ENCODE peak calls at places on chromosomes 13 and 19, in ten cellular contexts. G is AG04450; X is transverse colon; P is neuronal stem cell; M is CD8-positive, alpha-beta T cell; K is stomach; B is mammary epithelial cell; E is brain microvascular endothelial cell; I is kidney epithelial cell; O is left ventricle myocardium inferior. Q is an unnamed sample.

GRCh38 chr19:48994035-48994386 is 324 bp downstream of the RUVBL2 start:
- DNase-seq in G (no peak), M (no peak), X (no peak), K (no peak), O (no peak), E (no peak), B (no peak), P (no peak), I (no peak), Q (no peak)

GRCh38 chr13:95420501-95420900 is 119.2 kb upstream of the ABCC4 start:
- DNase-seq in E (no peak), K (no peak), B (peak; percentile 35), G (no peak), M (no peak), X (no peak), P (no peak), I (no peak), O (no peak), Q (peak; percentile 18)

GRCh38 chr13:46864941-46865340 is 31.9 kb downstream of the HTR2A start:
- DNase-seq in O (no peak), G (no peak), P (no peak), I (no peak), E (no peak), B (no peak), X (no peak), M (no peak), K (no peak), Q (peak; percentile 44)

GRCh38 chr19:2962018-2962670 is 15.2 kb upstream of the TLE6 start:
- DNase-seq in G (peak; percentile 66), K (peak; percentile 49), E (peak; percentile 74), B (peak; percentile 38), O (no peak), M (peak; percentile 49), X (peak; percentile 47), I (no peak), P (peak; percentile 90), Q (peak; percentile 75)

GRCh38 chr13:111346281-111346680 is 25.8 kb downstream of the TEX29 start:
- DNase-seq in I (no peak), B (no peak), O (peak; percentile 54), X (no peak), E (no peak), P (no peak), M (no peak), K (no peak), G (no peak), Q (no peak)

GRCh38 chr19:44927746-44928145 is 13.3 kb downstream of the APOC1 start:
- DNase-seq in G (no peak), E (peak; percentile 34), K (no peak), I (no peak), X (no peak), M (no peak), B (no peak), O (no peak), P (no peak), Q (no peak)

GRCh38 chr19:48501446-48501960 is 10.1 kb downstream of the LMTK3 start:
- DNase-seq in E (no peak), B (peak; percentile 93), I (no peak), G (no peak), M (peak; percentile 49), O (no peak), X (peak; percentile 78), K (peak; percentile 70), P (no peak), Q (peak; percentile 87)

GRCh38 chr19:50187937-50188336 is 15.5 kb upstream of the MYH14 start:
- DNase-seq in X (peak; percentile 80), M (no peak), P (no peak), I (no peak), G (no peak), K (no peak), O (no peak), B (no peak), E (no peak), Q (no peak)

GRCh38 chr19:10432736-10433130 is 12.4 kb downstream of the PDE4A start:
- DNase-seq in G (no peak), E (no peak), K (peak; percentile 64), B (no peak), I (no peak), O (peak; percentile 39), X (no peak), M (no peak), P (no peak), Q (no peak)

GRCh38 chr13:30982506-30982905 is 50.0 kb downstream of the TEX26 start:
- DNase-seq in G (no peak), P (no peak), I (no peak), O (no peak), E (no peak), X (no peak), B (no peak), K (no peak), M (no peak), Q (no peak)

GRCh38 chr13:31037874-31038475 is 105.5 kb downstream of the TEX26 start:
- DNase-seq in E (no peak), K (no peak), M (no peak), P (no peak), O (no peak), G (no peak), B (no peak), I (no peak), X (no peak), Q (no peak)

GRCh38 chr13:28584873-28585317 is 74.0 kb upstream of the POMP start:
- DNase-seq in I (peak; percentile 10), O (no peak), K (no peak), P (no peak), E (no peak), X (no peak), B (no peak), G (peak; percentile 13), M (no peak), Q (no peak)

GRCh38 chr13:45512148-45512498 is 47.4 kb downstream of the COG3 start:
- DNase-seq in M (no peak), G (no peak), I (no peak), B (peak; percentile 79), X (no peak), E (peak; percentile 7), O (no peak), K (no peak), P (no peak), Q (peak; percentile 84)

GRCh38 chr19:9175326-9175725 is 3.5 kb upstream of the OR7D2 start:
- DNase-seq in B (no peak), P (no peak), G (no peak), E (no peak), M (no peak), O (no peak), I (no peak), K (no peak), X (no peak), Q (no peak)

GRCh38 chr19:35329323-35329722 is 336 bp downstream of the CD22 start:
- DNase-seq in K (no peak), X (no peak), G (no peak), P (no peak), O (no peak), E (no peak), B (no peak), I (no peak), M (no peak), Q (no peak)
- H3K27me3 ChIP-seq in K (no peaks in the 10 kb centered on the region), X (peaks cover 22% of the 10 kb centered on the region), G (peaks cover 8% of the 10 kb centered on the region), P (no peaks in the 10 kb centered on the region), O (peaks cover 80% of the 10 kb centered on the region), E (no peaks in the 10 kb centered on the region), B (no peaks in the 10 kb centered on the region), I (peaks cover 2% of the 10 kb centered on the region), M (no peaks in the 10 kb centered on the region), Q (no peaks in the 10 kb centered on the region)

GRCh38 chr13:76890036-76890435 is 3.8 kb upstream of the KCTD12 start:
- DNase-seq in K (no peak), B (peak; percentile 95), X (no peak), M (no peak), I (no peak), G (no peak), O (no peak), P (no peak), E (peak; percentile 45), Q (peak; percentile 97)

GRCh38 chr13:76888421-76888820 is 2.2 kb upstream of the KCTD12 start:
- DNase-seq in I (no peak), M (no peak), O (no peak), G (no peak), K (no peak), B (peak; percentile 48), X (no peak), E (no peak), P (no peak), Q (peak; percentile 67)

GRCh38 chr13:76886292-76887061 is at the start of gene KCTD12:
- DNase-seq in G (no peak), I (no peak), B (peak; percentile 78), O (peak; percentile 93), K (peak; percentile 76), P (peak; percentile 80), X (peak; percentile 81), E (peak; percentile 69), M (peak; percentile 71), Q (peak; percentile 43)

GRCh38 chr13:76887070-76887563 is 912 bp upstream of the KCTD12 start:
- DNase-seq in P (peak; percentile 11), O (peak; percentile 16), M (no peak), I (no peak), B (no peak), G (no peak), X (no peak), E (no peak), K (no peak), Q (no peak)

DNA sequence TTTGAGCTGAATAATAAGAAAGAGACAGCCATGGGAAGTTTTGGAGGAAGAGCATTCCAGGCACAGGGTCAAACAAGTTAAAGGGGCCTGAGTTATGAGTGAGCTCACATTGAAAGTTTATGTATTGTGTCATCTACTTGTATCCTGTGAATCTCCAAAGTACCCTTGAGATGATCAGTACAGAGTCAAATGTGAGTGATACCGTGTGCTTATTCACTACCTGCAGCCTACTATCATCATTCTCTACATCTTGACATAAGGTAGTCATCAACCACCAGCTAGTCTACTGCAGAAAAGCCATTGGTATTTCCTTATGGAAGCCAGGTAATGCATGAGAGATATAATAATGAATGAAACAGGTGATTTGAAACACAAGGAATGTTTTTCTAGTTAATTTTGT is 3.0 kb upstream of the KCTD12 start:
- DNase-seq in P (no peak), X (no peak), G (no peak), B (peak; percentile 93), K (no peak), I (no peak), E (no peak), O (no peak), M (no peak), Q (peak; percentile 97)
- H3K27me3 ChIP-seq in P (peaks cover 23% of the 10 kb centered on the region), X (peaks cover 6% of the 10 kb centered on the region), G (peaks cover 10% of the 10 kb centered on the region), B (no peaks in the 10 kb centered on the region), K (no peaks in the 10 kb centered on the region), I (no peaks in the 10 kb centered on the region), E (no peaks in the 10 kb centered on the region), O (no peaks in the 10 kb centered on the region), M (no peaks in the 10 kb centered on the region), Q (no peaks in the 10 kb centered on the region)

GRCh38 chr13:75492389-75492788 is 10.4 kb upstream of the TBC1D4 start:
- DNase-seq in M (no peak), X (no peak), I (no peak), B (no peak), K (no peak), O (no peak), G (no peak), E (peak; percentile 41), P (no peak), Q (no peak)
- H3K27me3 ChIP-seq in M (no peaks in the 10 kb centered on the region), X (peaks cover under 1% of the 10 kb centered on the region), I (no peaks in the 10 kb centered on the region), B (no peaks in the 10 kb centered on the region), K (no peaks in the 10 kb centered on the region), O (no peaks in the 10 kb centered on the region), G (no peaks in the 10 kb centered on the region), E (no peaks in the 10 kb centered on the region), P (no peaks in the 10 kb centered on the region), Q (no peaks in the 10 kb centered on the region)

DNA sequence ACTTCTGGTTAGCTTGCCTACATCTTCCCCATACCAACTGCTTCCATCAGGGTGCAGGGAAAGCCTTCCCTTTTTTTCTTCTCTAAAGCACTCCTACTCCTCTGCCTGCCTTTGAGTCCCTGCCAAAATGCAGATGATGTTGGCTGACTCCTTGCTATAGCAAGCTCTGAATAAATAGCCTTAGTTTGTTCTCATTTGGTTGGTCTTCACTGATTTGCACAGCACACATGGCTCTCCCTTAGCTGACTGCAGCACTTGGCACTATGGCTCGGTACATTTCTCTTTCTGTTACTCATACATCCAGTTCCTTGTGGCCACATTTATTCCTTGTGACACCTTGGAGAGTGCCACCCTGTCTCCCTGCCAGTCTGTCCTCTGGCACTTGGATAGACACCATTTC is 249.8 kb downstream of the DCLK1 start:
- DNase-seq in O (no peak), X (no peak), K (no peak), I (no peak), M (no peak), B (no peak), G (no peak), P (no peak), E (no peak), Q (no peak)
- H3K27me3 ChIP-seq in O (no peaks in the 10 kb centered on the region), X (no peaks in the 10 kb centered on the region), K (no peaks in the 10 kb centered on the region), I (no peaks in the 10 kb centered on the region), M (no peaks in the 10 kb centered on the region), B (no peaks in the 10 kb centered on the region), G (no peaks in the 10 kb centered on the region), P (no peaks in the 10 kb centered on the region), E (no peaks in the 10 kb centered on the region), Q (no peaks in the 10 kb centered on the region)

Q was measured in bronchial epithelial cell.